ENCODE peak calls at places on chromosomes 6 and 20, in seven cellular contexts. J, A, F, B, H, R and D are unnamed samples.

GRCh38 chr20:31927758-31928157 is 24.1 kb downstream of the PDRG1 start:
- DNase-seq in J (no peak), A (no peak), F (no peak), B (no peak), H (no peak), R (no peak), D (no peak)

GRCh38 chr6:77470983-77471382 is 7.7 kb upstream of the HTR1B start:
- DNase-seq in J (no peak), A (peak; percentile 61), F (no peak), B (no peak), H (no peak), R (no peak), D (no peak)

GRCh38 chr20:64133951-64134407 is 26.6 kb upstream of the NPBWR2 start:
- DNase-seq in J (no peak), A (no peak), F (no peak), B (peak; percentile 8), H (no peak), R (no peak), D (no peak)

GRCh38 chr20:32434434-32434833 is 76.3 kb downstream of the ASXL1 start:
- DNase-seq in J (no peak), A (no peak), F (no peak), B (no peak), H (no peak), R (no peak), D (no peak)

GRCh38 chr6:39451831-39452230 is 129.3 kb upstream of the KCNK16 start:
- DNase-seq in J (no peak), A (no peak), F (no peak), B (no peak), H (no peak), R (no peak), D (peak; percentile 12)

GRCh38 chr20:45254867-45255266 is 503 bp upstream of the SLPI start:
- DNase-seq in J (no peak), A (peak; percentile 94), F (no peak), B (no peak), H (no peak), R (no peak), D (no peak)

GRCh38 chr6:127539292-127539691 is 20.2 kb upstream of the MTCL3 start:
- DNase-seq in J (no peak), A (peak; percentile 44), F (peak; percentile 22), B (no peak), H (peak; percentile 56), R (no peak), D (no peak)

GRCh38 chr20:35305682-35306556 is 13.7 kb upstream of the FAM83C start:
- DNase-seq in J (no peak), A (peak; percentile 99), F (no peak), B (no peak), H (peak; percentile 100), R (no peak), D (peak; percentile 97)

GRCh38 chr20:19886666-19887288 is 128.7 kb downstream of the RIN2 start:
- DNase-seq in J (no peak), A (no peak), F (no peak), B (no peak), H (no peak), R (no peak), D (no peak)

GRCh38 chr20:43507150-43508080 is at the start of gene L3MBTL1:
- DNase-seq in J (no peak), A (peak; percentile 29), F (no peak), B (no peak), H (peak; percentile 54), R (no peak), D (peak; percentile 33)

GRCh38 chr20:9374480-9374879 is 139.9 kb upstream of the LAMP5 start:
- DNase-seq in J (no peak), A (no peak), F (no peak), B (no peak), H (no peak), R (no peak), D (no peak)

GRCh38 chr6:149223934-149224333 is 93.6 kb upstream of the TAB2 start:
- DNase-seq in J (no peak), A (no peak), F (no peak), B (no peak), H (no peak), R (no peak), D (no peak)

GRCh38 chr6:170058878-170059485 is 231.9 kb downstream of the DLL1 start:
- DNase-seq in J (no peak), A (no peak), F (no peak), B (peak; percentile 1), H (no peak), R (no peak), D (no peak)

GRCh38 chr6:14661188-14661587 is 543.6 kb downstream of the CD83 start:
- DNase-seq in J (peak; percentile 9), A (no peak), F (peak; percentile 70), B (no peak), H (no peak), R (no peak), D (no peak)

GRCh38 chr6:17491416-17492142 is 98.2 kb downstream of the CAP2 start:
- DNase-seq in J (no peak), A (no peak), F (no peak), B (no peak), H (no peak), R (no peak), D (no peak)

GRCh38 chr6:136659991-136660499 is 109.8 kb upstream of the MAP7 start:
- DNase-seq in J (no peak), A (no peak), F (no peak), B (no peak), H (no peak), R (no peak), D (no peak)

GRCh38 chr20:43681991-43682410 is 15.1 kb downstream of the MYBL2 start:
- DNase-seq in J (no peak), A (no peak), F (no peak), B (no peak), H (no peak), R (no peak), D (no peak)

GRCh38 chr6:160154471-160154870 is 32.9 kb downstream of the SLC22A1 start:
- DNase-seq in J (no peak), A (no peak), F (no peak), B (no peak), H (no peak), R (no peak), D (no peak)

GRCh38 chr6:42179956-42180335 is 6.8 kb downstream of the GUCA1A start:
- DNase-seq in J (no peak), A (no peak), F (no peak), B (no peak), H (no peak), R (no peak), D (no peak)

GRCh38 chr20:39479196-39479810 is 517.2 kb downstream of the DHX35 start:
- DNase-seq in J (no peak), A (no peak), F (no peak), B (no peak), H (no peak), R (no peak), D (no peak)